ENCODE peak calls at places on chromosomes 5 and 9, in six cellular contexts. One of them, this sample, is unnamed.
A peak's percentile ranks its signal among the peaks of the same experiment; 100 is the strongest.

GRCh38 chr9:111945216-111945615 is 48.6 kb downstream of the UGCG start:
- DNase-seq in posterior vena cava: no peak
- DNase-seq in IMR-90: peak; percentile 83
- DNase-seq in omental fat pad: no peak
- DNase-seq in epithelial cell of esophagus: no peak
- DNase-seq in activated naive CD8-positive, alpha-beta T cell treated with anti-CD3 and anti-CD28 coated beads for 36 hours: peak; percentile 40
- DNase-seq in this sample: peak; percentile 69

GRCh38 chr9:36798350-36799065 is 225.8 kb downstream of the MELK start:
- DNase-seq in epithelial cell of esophagus: peak; percentile 27
- DNase-seq in IMR-90: no peak
- DNase-seq in activated naive CD8-positive, alpha-beta T cell treated with anti-CD3 and anti-CD28 coated beads for 36 hours: no peak
- DNase-seq in omental fat pad: no peak
- DNase-seq in posterior vena cava: no peak
- DNase-seq in this sample: no peak

GRCh38 chr5:59061377-59061776 is 478.5 kb downstream of the RAB3C start:
- DNase-seq in posterior vena cava: no peak
- DNase-seq in IMR-90: peak; percentile 68
- DNase-seq in epithelial cell of esophagus: peak; percentile 71
- DNase-seq in activated naive CD8-positive, alpha-beta T cell treated with anti-CD3 and anti-CD28 coated beads for 36 hours: no peak
- DNase-seq in omental fat pad: no peak
- DNase-seq in this sample: no peak

GRCh38 chr5:1103093-1103492 is 8.8 kb downstream of the SLC12A7 start:
- DNase-seq in epithelial cell of esophagus: no peak
- DNase-seq in IMR-90: peak; percentile 31
- DNase-seq in activated naive CD8-positive, alpha-beta T cell treated with anti-CD3 and anti-CD28 coated beads for 36 hours: no peak
- DNase-seq in omental fat pad: no peak
- DNase-seq in posterior vena cava: no peak
- DNase-seq in this sample: no peak

GRCh38 chr5:553874-554273 is 29.6 kb upstream of the SLC9A3 start:
- DNase-seq in activated naive CD8-positive, alpha-beta T cell treated with anti-CD3 and anti-CD28 coated beads for 36 hours: no peak
- DNase-seq in epithelial cell of esophagus: no peak
- DNase-seq in IMR-90: no peak
- DNase-seq in posterior vena cava: peak; percentile 47
- DNase-seq in omental fat pad: peak; percentile 10
- DNase-seq in this sample: peak; percentile 14

GRCh38 chr5:34495178-34495577 is 160.9 kb upstream of the RAI14 start:
- DNase-seq in activated naive CD8-positive, alpha-beta T cell treated with anti-CD3 and anti-CD28 coated beads for 36 hours: no peak
- DNase-seq in omental fat pad: no peak
- DNase-seq in posterior vena cava: no peak
- DNase-seq in epithelial cell of esophagus: no peak
- DNase-seq in IMR-90: no peak
- DNase-seq in this sample: no peak

GRCh38 chr5:56987171-56987570 is 35.2 kb upstream of the MIER3 start:
- DNase-seq in omental fat pad: no peak
- DNase-seq in epithelial cell of esophagus: peak; percentile 27
- DNase-seq in posterior vena cava: no peak
- DNase-seq in IMR-90: no peak
- DNase-seq in activated naive CD8-positive, alpha-beta T cell treated with anti-CD3 and anti-CD28 coated beads for 36 hours: no peak
- DNase-seq in this sample: no peak

GRCh38 chr5:158011420-158011819 is 152.5 kb upstream of the CLINT1 start:
- DNase-seq in activated naive CD8-positive, alpha-beta T cell treated with anti-CD3 and anti-CD28 coated beads for 36 hours: no peak
- DNase-seq in IMR-90: no peak
- DNase-seq in epithelial cell of esophagus: no peak
- DNase-seq in posterior vena cava: no peak
- DNase-seq in omental fat pad: no peak
- DNase-seq in this sample: no peak

GRCh38 chr5:42583322-42583721 is 160.1 kb downstream of the GHR start:
- DNase-seq in posterior vena cava: no peak
- DNase-seq in omental fat pad: no peak
- DNase-seq in IMR-90: peak; percentile 38
- DNase-seq in activated naive CD8-positive, alpha-beta T cell treated with anti-CD3 and anti-CD28 coated beads for 36 hours: no peak
- DNase-seq in epithelial cell of esophagus: peak; percentile 82
- DNase-seq in this sample: peak; percentile 63

GRCh38 chr9:4762889-4763521 is 22.0 kb upstream of the AK3 start:
- DNase-seq in activated naive CD8-positive, alpha-beta T cell treated with anti-CD3 and anti-CD28 coated beads for 36 hours: no peak
- DNase-seq in posterior vena cava: no peak
- DNase-seq in omental fat pad: no peak
- DNase-seq in IMR-90: no peak
- DNase-seq in epithelial cell of esophagus: peak; percentile 35
- DNase-seq in this sample: peak; percentile 62

GRCh38 chr9:134206317-134207300 is 42.2 kb upstream of the RNU6ATAC start:
- DNase-seq in posterior vena cava: peak; percentile 60
- DNase-seq in omental fat pad: no peak
- DNase-seq in epithelial cell of esophagus: no peak
- DNase-seq in IMR-90: no peak
- DNase-seq in activated naive CD8-positive, alpha-beta T cell treated with anti-CD3 and anti-CD28 coated beads for 36 hours: no peak
- DNase-seq in this sample: no peak

GRCh38 chr9:96219615-96220257 is 82.2 kb downstream of the HSD17B3 start:
- DNase-seq in omental fat pad: no peak
- DNase-seq in epithelial cell of esophagus: peak; percentile 29
- DNase-seq in IMR-90: no peak
- DNase-seq in activated naive CD8-positive, alpha-beta T cell treated with anti-CD3 and anti-CD28 coated beads for 36 hours: peak; percentile 50
- DNase-seq in posterior vena cava: peak; percentile 86
- DNase-seq in this sample: peak; percentile 77

GRCh38 chr5:73783823-73784222 is 157.8 kb downstream of the ARHGEF28 start:
- DNase-seq in IMR-90: peak; percentile 53
- DNase-seq in activated naive CD8-positive, alpha-beta T cell treated with anti-CD3 and anti-CD28 coated beads for 36 hours: no peak
- DNase-seq in omental fat pad: no peak
- DNase-seq in posterior vena cava: no peak
- DNase-seq in epithelial cell of esophagus: peak; percentile 37
- DNase-seq in this sample: peak; percentile 65

GRCh38 chr9:16262467-16263261 is 607.8 kb downstream of the BNC2 start:
- DNase-seq in posterior vena cava: no peak
- DNase-seq in IMR-90: peak; percentile 66
- DNase-seq in omental fat pad: no peak
- DNase-seq in activated naive CD8-positive, alpha-beta T cell treated with anti-CD3 and anti-CD28 coated beads for 36 hours: no peak
- DNase-seq in epithelial cell of esophagus: no peak
- DNase-seq in this sample: no peak

GRCh38 chr5:5432020-5432707 is 9.7 kb downstream of the ICE1 start:
- DNase-seq in omental fat pad: no peak
- DNase-seq in posterior vena cava: no peak
- DNase-seq in epithelial cell of esophagus: peak; percentile 32
- DNase-seq in IMR-90: peak; percentile 75
- DNase-seq in activated naive CD8-positive, alpha-beta T cell treated with anti-CD3 and anti-CD28 coated beads for 36 hours: no peak
- DNase-seq in this sample: peak; percentile 79

GRCh38 chr9:129473523-129474244 is 147.2 kb downstream of the C9orf50 start:
- DNase-seq in omental fat pad: no peak
- DNase-seq in activated naive CD8-positive, alpha-beta T cell treated with anti-CD3 and anti-CD28 coated beads for 36 hours: no peak
- DNase-seq in epithelial cell of esophagus: peak; percentile 45
- DNase-seq in IMR-90: peak; percentile 58
- DNase-seq in posterior vena cava: peak; percentile 88
- DNase-seq in this sample: peak; percentile 88

GRCh38 chr5:44987026-44987425 is 178.3 kb downstream of the MRPS30 start:
- DNase-seq in activated naive CD8-positive, alpha-beta T cell treated with anti-CD3 and anti-CD28 coated beads for 36 hours: no peak
- DNase-seq in omental fat pad: no peak
- DNase-seq in IMR-90: no peak
- DNase-seq in posterior vena cava: no peak
- DNase-seq in epithelial cell of esophagus: no peak
- DNase-seq in this sample: peak; percentile 1

GRCh38 chr5:73522989-73523388 is 24.7 kb downstream of the BTF3 start:
- DNase-seq in epithelial cell of esophagus: peak; percentile 90
- DNase-seq in posterior vena cava: no peak
- DNase-seq in activated naive CD8-positive, alpha-beta T cell treated with anti-CD3 and anti-CD28 coated beads for 36 hours: no peak
- DNase-seq in omental fat pad: no peak
- DNase-seq in IMR-90: no peak
- DNase-seq in this sample: no peak

GRCh38 chr5:32767948-32768427 is 56.9 kb downstream of the NPR3 start:
- DNase-seq in omental fat pad: no peak
- DNase-seq in IMR-90: peak; percentile 99
- DNase-seq in posterior vena cava: no peak
- DNase-seq in activated naive CD8-positive, alpha-beta T cell treated with anti-CD3 and anti-CD28 coated beads for 36 hours: no peak
- DNase-seq in epithelial cell of esophagus: peak; percentile 99
- DNase-seq in this sample: peak; percentile 99

GRCh38 chr5:131899686-131900085 is 45.8 kb downstream of the MEIKIN start:
- DNase-seq in posterior vena cava: no peak
- DNase-seq in IMR-90: peak; percentile 2
- DNase-seq in omental fat pad: no peak
- DNase-seq in activated naive CD8-positive, alpha-beta T cell treated with anti-CD3 and anti-CD28 coated beads for 36 hours: no peak
- DNase-seq in epithelial cell of esophagus: peak; percentile 12
- DNase-seq in this sample: peak; percentile 13

GRCh38 chr9:126378761-126379160 is 52.1 kb downstream of the MVB12B start:
- DNase-seq in posterior vena cava: no peak
- DNase-seq in epithelial cell of esophagus: no peak
- DNase-seq in IMR-90: no peak
- DNase-seq in activated naive CD8-positive, alpha-beta T cell treated with anti-CD3 and anti-CD28 coated beads for 36 hours: no peak
- DNase-seq in omental fat pad: no peak
- DNase-seq in this sample: no peak

This sample was measured in GM23248.